ENCODE peak calls at places on chromosomes 4 and X, in five cellular contexts. F, U, S, P and G are unnamed samples.

GRCh38 chr4:61273237-61273636 is 73.1 kb downstream of the ADGRL3 start:
- DNase-seq in F (no peak), U (no peak), S (no peak), P (no peak), G (no peak)

GRCh38 chr4:121785479-121785878 is 15.6 kb upstream of the EXOSC9 start:
- DNase-seq in F (no peak), U (no peak), S (peak; percentile 41), P (peak; percentile 14), G (no peak)

GRCh38 chr4:43251760-43252317 is 359.3 kb downstream of the GRXCR1 start:
- DNase-seq in F (no peak), U (no peak), S (peak; percentile 44), P (peak; percentile 37), G (no peak)

GRCh38 chr4:1234296-1234695 is 14.6 kb downstream of the CTBP1 start:
- DNase-seq in F (no peak), U (no peak), S (no peak), P (no peak), G (peak; percentile 20)

GRCh38 chr4:173040200-173040599 is 128.4 kb upstream of the GALNT7 start:
- DNase-seq in F (no peak), U (peak; percentile 45), S (no peak), P (peak; percentile 7), G (peak; percentile 88)

GRCh38 chr4:5940470-5941203 is 47.8 kb upstream of the CRMP1 start:
- DNase-seq in F (no peak), U (peak; percentile 70), S (peak; percentile 7), P (peak; percentile 2), G (no peak)

GRCh38 chr4:57147335-57148060 is 37.3 kb upstream of the IGFBP7 start:
- DNase-seq in F (no peak), U (no peak), S (peak; percentile 96), P (no peak), G (peak; percentile 22)

GRCh38 chr4:71186566-71187398 is 152.0 kb upstream of the SLC4A4 start:
- DNase-seq in F (peak; percentile 20), U (peak; percentile 55), S (peak; percentile 47), P (peak; percentile 52), G (peak; percentile 28)

GRCh38 chr4:18020145-18020670 is 1.3 kb downstream of the LCORL start:
- DNase-seq in F (peak; percentile 13), U (peak; percentile 30), S (no peak), P (peak; percentile 6), G (peak; percentile 27)

GRCh38 chr4:124879195-124879594 is 166.7 kb upstream of the ANKRD50 start:
- DNase-seq in F (no peak), U (no peak), S (no peak), P (no peak), G (no peak)

GRCh38 chr4:80266267-80266901 is at the start of gene FGF5:
- DNase-seq in F (peak; percentile 90), U (peak; percentile 9), S (peak; percentile 86), P (peak; percentile 76), G (peak; percentile 38)

GRCh38 chr4:139555705-139556070 is 331 bp downstream of the SETD7 start:
- DNase-seq in F (no peak), U (no peak), S (no peak), P (no peak), G (no peak)

GRCh38 chr4:184397516-184398163 is 76.7 kb downstream of the IRF2 start:
- DNase-seq in F (no peak), U (no peak), S (no peak), P (no peak), G (no peak)

GRCh38 chr4:65416875-65417274 is 253.4 kb downstream of the EPHA5 start:
- DNase-seq in F (no peak), U (no peak), S (peak; percentile 42), P (peak; percentile 82), G (peak; percentile 80)

GRCh38 chrX:78753571-78753970 is 6.1 kb downstream of the LPAR4 start:
- DNase-seq in F (no peak), U (no peak), S (no peak), P (no peak), G (no peak)

GRCh38 chr4:108350332-108350731 is 181.6 kb upstream of the LEF1 start:
- DNase-seq in F (no peak), U (no peak), S (no peak), P (no peak), G (no peak)

GRCh38 chrX:40462797-40463196 is 118.0 kb upstream of the ATP6AP2 start:
- DNase-seq in F (no peak), U (no peak), S (peak; percentile 18), P (no peak), G (no peak)

GRCh38 chr4:137659431-137659830 is 127.1 kb upstream of the PCDH18 start:
- DNase-seq in F (no peak), U (no peak), S (peak; percentile 68), P (no peak), G (no peak)

GRCh38 chrX:29187264-29187663 is 600.0 kb downstream of the IL1RAPL1 start:
- DNase-seq in F (peak; percentile 1), U (no peak), S (no peak), P (peak; percentile 67), G (no peak)

GRCh38 chrX:78659955-78660354 is 827 bp upstream of the RTL3 start:
- DNase-seq in F (no peak), U (no peak), S (peak; percentile 10), P (no peak), G (no peak)

GRCh38 chr4:176838611-176839411 is 46.1 kb upstream of the VEGFC start:
- DNase-seq in F (peak; percentile 80), U (no peak), S (peak; percentile 90), P (peak; percentile 70), G (peak; percentile 77)

GRCh38 chr4:10667651-10668341 is 16.8 kb downstream of the CLNK start:
- DNase-seq in F (no peak), U (no peak), S (no peak), P (no peak), G (no peak)

DNA sequence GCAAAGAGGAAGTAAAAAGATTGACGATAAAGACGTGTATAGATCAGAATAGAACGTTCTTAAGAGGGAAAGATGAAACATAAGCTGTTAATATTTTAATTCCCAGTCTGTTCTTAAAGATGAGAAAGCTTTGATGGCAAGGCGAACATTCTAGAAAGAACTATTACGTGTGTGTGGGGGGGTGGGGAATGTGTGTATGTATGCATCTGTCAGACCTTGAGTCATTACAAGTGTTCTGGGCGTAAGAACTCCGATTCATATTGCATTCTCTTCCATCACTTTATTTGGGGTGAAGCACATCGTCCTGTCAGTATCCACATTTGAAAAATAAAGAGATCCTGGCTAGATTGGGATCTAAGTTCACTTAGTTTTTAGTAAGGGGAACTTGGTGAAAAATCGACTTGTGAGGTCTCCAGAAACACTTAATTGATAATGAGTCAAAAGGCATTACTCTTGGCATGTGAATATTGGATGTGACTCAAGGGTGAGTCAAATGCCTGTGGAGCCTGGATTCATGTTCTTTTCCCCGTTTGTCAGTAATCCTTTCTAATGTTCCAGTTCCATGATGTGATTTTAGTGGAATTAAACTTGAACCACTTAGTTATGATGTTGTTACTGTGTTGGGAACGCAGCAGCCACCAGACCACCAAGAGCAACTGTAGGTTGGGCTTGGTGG is 3.1 kb downstream of the SMS start:
- DNase-seq in F (peak; percentile 85), U (no peak), S (peak; percentile 94), P (peak; percentile 83), G (peak; percentile 77)
- H3K9ac ChIP-seq in F (no peak overlapping the region), U (no peak overlapping the region), S (peak overlapping the region; percentile 85), P (peak overlapping the region; percentile 52), G (peak overlapping the region; percentile 68)

GRCh38 chr4:101643201-101643600 is 147.3 kb upstream of the BANK1 start:
- DNase-seq in F (peak; percentile 92), U (no peak), S (peak; percentile 11), P (peak; percentile 26), G (no peak)

GRCh38 chr4:101644516-101644915 is 146.0 kb upstream of the BANK1 start:
- DNase-seq in F (no peak), U (no peak), S (no peak), P (no peak), G (no peak)

GRCh38 chr4:101649790-101650450 is 140.6 kb upstream of the BANK1 start:
- DNase-seq in F (peak; percentile 85), U (no peak), S (peak; percentile 22), P (no peak), G (no peak)

GRCh38 chr4:101651778-101652177 is 138.8 kb upstream of the BANK1 start:
- DNase-seq in F (no peak), U (no peak), S (peak; percentile 5), P (no peak), G (no peak)

DNA sequence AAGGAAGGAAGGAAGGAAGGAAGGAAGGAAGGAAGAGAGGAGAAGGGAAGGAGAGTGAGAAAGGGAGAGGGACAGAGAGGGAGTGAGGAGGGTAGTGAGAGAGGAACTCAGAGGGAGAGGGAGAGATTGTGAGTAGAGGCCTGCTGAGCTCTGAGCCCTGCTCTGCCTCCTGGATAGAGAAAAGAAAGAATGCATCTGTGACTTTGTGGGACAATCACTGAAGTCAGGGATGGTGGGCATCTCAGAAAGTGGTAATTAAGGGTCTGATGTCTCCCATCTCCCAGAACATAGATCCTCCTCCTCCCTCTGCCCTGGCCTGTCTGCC is 142.9 kb upstream of the BANK1 start:
- DNase-seq in F (no peak), U (no peak), S (no peak), P (no peak), G (no peak)
- H2AFZ ChIP-seq in F (peak overlapping the region; percentile 15), U (no peak overlapping the region), S (no peak overlapping the region), P (no peak overlapping the region), G (no peak overlapping the region)

GRCh38 chrX:8730812-8731578 is 942 bp downstream of the ANOS1 start:
- DNase-seq in F (peak; percentile 23), U (no peak), S (no peak), P (peak; percentile 3), G (no peak)
- H3K9ac ChIP-seq in F (no peak overlapping the region), U (no peak overlapping the region), S (peak overlapping the region; percentile 69), P (no peak overlapping the region), G (no peak overlapping the region)

GRCh38 chrX:54999717-55000598 is at the start of gene APEX2:
- DNase-seq in F (peak; percentile 89), U (peak; percentile 93), S (peak; percentile 91), P (peak; percentile 94), G (peak; percentile 92)

GRCh38 chrX:54992911-54993622 is 921 bp downstream of the PFKFB1 start:
- DNase-seq in F (no peak), U (no peak), S (no peak), P (no peak), G (no peak)

GRCh38 chrX:54994668-54995452 is 872 bp upstream of the PFKFB1 start:
- DNase-seq in F (no peak), U (no peak), S (no peak), P (no peak), G (no peak)

GRCh38 chrX:54994099-54994498 is at the start of gene PFKFB1:
- DNase-seq in F (no peak), U (no peak), S (no peak), P (no peak), G (no peak)

GRCh38 chrX:54995621-54996020 is 1.6 kb upstream of the PFKFB1 start:
- DNase-seq in F (no peak), U (no peak), S (no peak), P (no peak), G (no peak)
- H2AFZ ChIP-seq in F (no peak overlapping the region), U (no peak overlapping the region), S (no peak overlapping the region), P (no peak overlapping the region), G (no peak overlapping the region)

GRCh38 chrX:110341189-110342035 is 17.2 kb upstream of the RTL9 start:
- DNase-seq in F (peak; percentile 83), U (no peak), S (peak; percentile 84), P (peak; percentile 78), G (no peak)
- H3K9ac ChIP-seq in F (peak overlapping the region; percentile 19), U (no peak overlapping the region), S (peak overlapping the region; percentile 35), P (peak overlapping the region; percentile 54), G (no peak overlapping the region)

GRCh38 chr4:75069493-75070074 is 136.7 kb downstream of the PARM1 start:
- DNase-seq in F (no peak), U (no peak), S (no peak), P (no peak), G (no peak)
- H2AFZ ChIP-seq in F (no peak overlapping the region), U (peak overlapping the region; percentile 12), S (no peak overlapping the region), P (no peak overlapping the region), G (no peak overlapping the region)